ENCODE peak calls at places on chromosomes 16 and 17, in four cellular contexts. One of them, this sample, is unnamed.

GRCh38 chr17:4476512-4477070 is 22.1 kb upstream of the SPNS2 start:
- DNase-seq in H1: no peak
- DNase-seq in GM12892: no peak
- DNase-seq in GM12891: no peak
- DNase-seq in this sample: no peak

GRCh38 chr17:73401911-73402310 is 90.1 kb upstream of the CDC42EP4 start:
- DNase-seq in GM12891: no peak
- DNase-seq in GM12892: no peak
- DNase-seq in H1: no peak
- DNase-seq in this sample: peak; percentile 31

GRCh38 chr17:63954402-63955063 is 18.2 kb downstream of the SCN4A start:
- DNase-seq in H1: no peak
- DNase-seq in GM12891: peak; percentile 61
- DNase-seq in GM12892: peak; percentile 44
- DNase-seq in this sample: no peak

GRCh38 chr17:8821446-8822105 is 22.4 kb upstream of the MFSD6L start:
- DNase-seq in GM12891: no peak
- DNase-seq in H1: no peak
- DNase-seq in GM12892: no peak
- DNase-seq in this sample: no peak

GRCh38 chr17:57442914-57443571 is 186.7 kb downstream of the MSI2 start:
- DNase-seq in GM12891: no peak
- DNase-seq in GM12892: no peak
- DNase-seq in H1: no peak
- DNase-seq in this sample: no peak

GRCh38 chr16:57534337-57534880 is 2.0 kb downstream of the CCDC102A start:
- DNase-seq in H1: no peak
- DNase-seq in GM12891: no peak
- DNase-seq in GM12892: no peak
- DNase-seq in this sample: no peak

GRCh38 chr17:42131971-42132370 is 9.4 kb downstream of the HSPB9 start:
- DNase-seq in GM12892: no peak
- DNase-seq in H1: no peak
- DNase-seq in GM12891: no peak
- DNase-seq in this sample: no peak

GRCh38 chr17:17349724-17350106 is 46.5 kb downstream of the NT5M start:
- DNase-seq in H1: no peak
- DNase-seq in GM12892: no peak
- DNase-seq in GM12891: no peak
- DNase-seq in this sample: no peak

GRCh38 chr17:57959929-57960328 is 4.7 kb upstream of the CUEDC1 start:
- DNase-seq in H1: no peak
- DNase-seq in GM12891: no peak
- DNase-seq in GM12892: no peak
- DNase-seq in this sample: no peak

GRCh38 chr17:77445030-77445907 is 304.5 kb downstream of the SEC14L1 start:
- DNase-seq in GM12891: no peak
- DNase-seq in H1: no peak
- DNase-seq in GM12892: peak; percentile 72
- DNase-seq in this sample: no peak

GRCh38 chr16:5490499-5490898 is 392.9 kb upstream of the EEF2KMT start:
- DNase-seq in GM12892: no peak
- DNase-seq in GM12891: peak; percentile 22
- DNase-seq in H1: no peak
- DNase-seq in this sample: peak; percentile 43

GRCh38 chr17:63309021-63309420 is 137.1 kb downstream of the CYB561 start:
- DNase-seq in H1: no peak
- DNase-seq in GM12891: no peak
- DNase-seq in GM12892: no peak
- DNase-seq in this sample: no peak

GRCh38 chr17:18187816-18188761 is 4.5 kb downstream of the ALKBH5 start:
- DNase-seq in GM12891: no peak
- DNase-seq in H1: no peak
- DNase-seq in GM12892: no peak
- DNase-seq in this sample: no peak

GRCh38 chr16:2365397-2365796 is 24.9 kb upstream of the ABCA3 start:
- DNase-seq in GM12892: no peak
- DNase-seq in GM12891: no peak
- DNase-seq in H1: no peak
- DNase-seq in this sample: no peak

GRCh38 chr16:4319454-4319853 is 3.6 kb downstream of the GLIS2 start:
- DNase-seq in H1: no peak
- DNase-seq in GM12892: peak; percentile 67
- DNase-seq in GM12891: peak; percentile 76
- DNase-seq in this sample: no peak

GRCh38 chr16:57536306-57537193 is at the start of gene CCDC102A:
- DNase-seq in GM12892: no peak
- DNase-seq in H1: no peak
- DNase-seq in GM12891: no peak
- DNase-seq in this sample: no peak

GRCh38 chr17:8409966-8410881 is 12.6 kb upstream of the RNF222 start:
- DNase-seq in H1: peak; percentile 82
- DNase-seq in GM12892: no peak
- DNase-seq in GM12891: no peak
- DNase-seq in this sample: peak; percentile 80

GRCh38 chr17:76540381-76541300 is 797 bp downstream of the PRCD start:
- DNase-seq in GM12892: peak; percentile 54
- DNase-seq in H1: peak; percentile 92
- DNase-seq in GM12891: peak; percentile 70
- DNase-seq in this sample: peak; percentile 73

GRCh38 chr17:65195716-65196115 is 58.5 kb downstream of the RGS9 start:
- DNase-seq in H1: no peak
- DNase-seq in GM12891: no peak
- DNase-seq in GM12892: no peak
- DNase-seq in this sample: no peak
- TF ChIP-seq POLR2AphosphoS5 in H1: no peak
- TF ChIP-seq POLR2AphosphoS5 in GM12891: no peak
- TF ChIP-seq POLR2AphosphoS5 in GM12892: no peak
- TF ChIP-seq POLR2AphosphoS5 in this sample: no peak

DNA sequence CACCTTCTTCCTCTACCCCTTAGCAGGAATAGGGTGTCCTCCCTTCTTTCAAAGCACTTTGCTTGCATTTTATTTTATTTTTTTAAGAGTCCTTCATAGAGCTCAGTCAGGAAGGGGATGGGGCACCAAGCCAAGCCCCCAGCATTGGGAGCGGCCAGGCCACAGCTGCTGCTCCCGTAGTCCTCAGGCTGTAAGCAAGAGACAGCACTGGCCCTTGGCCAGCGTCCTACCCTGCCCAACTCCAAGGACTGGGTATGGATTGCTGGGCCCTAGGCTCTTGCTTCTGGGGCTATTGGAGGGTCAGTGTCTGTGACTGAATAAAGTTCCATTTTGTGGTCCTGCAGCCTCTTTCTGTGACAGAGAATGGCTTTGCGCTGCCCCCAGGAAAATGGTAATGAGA is 4.6 kb downstream of the TMUB2 start:
- DNase-seq in H1: no peak
- DNase-seq in GM12892: no peak
- DNase-seq in GM12891: no peak
- DNase-seq in this sample: no peak
- TF ChIP-seq POLR2A in H1: no peak
- TF ChIP-seq POLR2A in GM12892: no peak
- TF ChIP-seq POLR2A in GM12891: no peak
- TF ChIP-seq POLR2A in this sample: no peak

DNA sequence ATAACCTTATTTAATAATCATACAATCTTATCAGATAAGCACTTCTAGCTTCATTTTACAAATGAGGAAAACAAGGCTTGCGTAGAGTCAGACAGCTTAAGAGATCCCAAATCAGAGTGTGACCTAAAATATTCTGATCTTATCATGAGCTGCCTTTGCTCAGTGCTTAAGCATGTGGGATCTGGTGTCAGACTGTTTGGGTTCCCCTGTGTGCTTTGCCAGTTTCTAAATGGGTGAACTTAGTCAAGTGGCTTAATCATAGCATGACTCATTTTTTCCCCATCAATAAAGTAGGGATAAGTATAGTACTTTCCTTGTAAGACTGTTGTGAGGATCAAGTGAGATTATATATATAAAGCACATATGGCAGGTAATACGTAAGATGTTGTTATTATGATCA is 612.6 kb upstream of the C16orf82 start:
- DNase-seq in GM12891: no peak
- DNase-seq in H1: no peak
- DNase-seq in GM12892: no peak
- DNase-seq in this sample: no peak
- TF ChIP-seq TAF1 in GM12891: no peak
- TF ChIP-seq TAF1 in H1: no peak
- TF ChIP-seq TAF1 in GM12892: no peak
- TF ChIP-seq TAF1 in this sample: no peak

GRCh38 chr16:27237229-27238015 is 31.1 kb downstream of the NSMCE1 start:
- DNase-seq in GM12892: no peak
- DNase-seq in GM12891: no peak
- DNase-seq in H1: no peak
- DNase-seq in this sample: no peak
- TF ChIP-seq POLR2AphosphoS5 in GM12892: peak; percentile 17
- TF ChIP-seq POLR2AphosphoS5 in GM12891: no peak
- TF ChIP-seq POLR2AphosphoS5 in H1: no peak
- TF ChIP-seq POLR2AphosphoS5 in this sample: no peak

GRCh38 chr17:1625053-1625452 is 3.6 kb downstream of the SLC43A2 start:
- DNase-seq in GM12891: no peak
- DNase-seq in H1: no peak
- DNase-seq in GM12892: no peak
- DNase-seq in this sample: no peak
- TF ChIP-seq POLR2A in GM12891: no peak
- TF ChIP-seq POLR2A in H1: no peak
- TF ChIP-seq POLR2A in GM12892: no peak
- TF ChIP-seq POLR2A in this sample: no peak

This sample was measured in HepG2.